ENCODE peak calls at places on chromosomes 12 and 14, in eight cellular contexts. R is AG04449, B is Caco-2, D is BJ, O is progenitor cell of endocrine pancreas, X is GM23338, Z is mucosa of descending colon, S is Peyer's patch. K is an unnamed sample.
A peak's percentile ranks its signal among the peaks of the same experiment; 100 is the strongest.

GRCh38 chr12:93960521-93960920 is 187.9 kb upstream of the PLXNC1 start:
- DNase-seq in R (no peak), B (no peak), D (no peak), O (no peak), X (no peak), Z (no peak), S (no peak), K (no peak)

GRCh38 chr12:89307665-89308253 is 44.5 kb downstream of the DUSP6 start:
- DNase-seq in R (no peak), B (no peak), D (no peak), O (no peak), X (no peak), Z (no peak), S (no peak), K (no peak)

GRCh38 chr12:64053117-64053516 is 169.0 kb downstream of the KICS2 start:
- DNase-seq in R (no peak), B (no peak), D (no peak), O (no peak), X (no peak), Z (no peak), S (no peak), K (no peak)

GRCh38 chr12:47193066-47193465 is 113.3 kb upstream of the AMIGO2 start:
- DNase-seq in R (no peak), B (no peak), D (no peak), O (no peak), X (no peak), Z (no peak), S (no peak), K (no peak)

GRCh38 chr14:89302396-89302950 is 114.6 kb downstream of the FOXN3 start:
- DNase-seq in R (no peak), B (no peak), D (no peak), O (no peak), X (no peak), Z (no peak), S (no peak), K (no peak)

GRCh38 chr12:120734210-120734609 is 8.6 kb downstream of the ACADS start:
- DNase-seq in R (no peak), B (no peak), D (no peak), O (no peak), X (no peak), Z (no peak), S (peak; percentile 27), K (no peak)

GRCh38 chr12:46110928-46111699 is 120.7 kb upstream of the SCAF11 start:
- DNase-seq in R (no peak), B (peak; percentile 15), D (no peak), O (no peak), X (no peak), Z (no peak), S (no peak), K (no peak)

GRCh38 chr14:105087308-105087962 is 22.2 kb upstream of the GPR132 start:
- DNase-seq in R (no peak), B (peak; percentile 79), D (no peak), O (no peak), X (peak; percentile 63), Z (peak; percentile 57), S (peak; percentile 58), K (peak; percentile 56)

GRCh38 chr12:1830401-1830845 is 10.1 kb downstream of the LRTM2 start:
- DNase-seq in R (no peak), B (no peak), D (no peak), O (no peak), X (no peak), Z (no peak), S (no peak), K (no peak)

GRCh38 chr12:30902001-30902400 is 24.5 kb upstream of the TSPAN11 start:
- DNase-seq in R (no peak), B (no peak), D (no peak), O (no peak), X (no peak), Z (no peak), S (no peak), K (no peak)

GRCh38 chr14:101233861-101234587 is 327.3 kb upstream of the DIO3 start:
- DNase-seq in R (no peak), B (no peak), D (no peak), O (no peak), X (no peak), Z (no peak), S (no peak), K (no peak)

GRCh38 chr14:64554551-64554950 is 4.8 kb downstream of the PPP1R36 start:
- DNase-seq in R (no peak), B (peak; percentile 32), D (no peak), O (no peak), X (no peak), Z (no peak), S (no peak), K (no peak)

GRCh38 chr14:22898302-22898894 is 15.4 kb downstream of the REM2 start:
- DNase-seq in R (peak; percentile 51), B (no peak), D (peak; percentile 39), O (no peak), X (no peak), Z (no peak), S (peak; percentile 1), K (no peak)

GRCh38 chr12:56160160-56160763 is 2.1 kb downstream of the MYL6 start:
- DNase-seq in R (no peak), B (no peak), D (no peak), O (no peak), X (peak; percentile 59), Z (peak; percentile 74), S (peak; percentile 60), K (no peak)

GRCh38 chr12:2083008-2083407 is 30.2 kb downstream of the CACNA1C start:
- DNase-seq in R (no peak), B (no peak), D (no peak), O (no peak), X (peak; percentile 25), Z (no peak), S (no peak), K (no peak)

GRCh38 chr12:12072064-12072760 is 1.5 kb downstream of the BCL2L14 start:
- DNase-seq in R (no peak), B (peak; percentile 68), D (no peak), O (peak; percentile 36), X (no peak), Z (peak; percentile 79), S (peak; percentile 78), K (no peak)

GRCh38 chr14:74302160-74302628 is 540 bp downstream of the ABCD4 start:
- DNase-seq in R (no peak), B (no peak), D (no peak), O (no peak), X (peak; percentile 64), Z (no peak), S (no peak), K (no peak)

GRCh38 chr14:24982472-24983155 is 67.3 kb downstream of the STXBP6 start:
- DNase-seq in R (no peak), B (peak; percentile 32), D (no peak), O (no peak), X (no peak), Z (no peak), S (no peak), K (no peak)

DNA sequence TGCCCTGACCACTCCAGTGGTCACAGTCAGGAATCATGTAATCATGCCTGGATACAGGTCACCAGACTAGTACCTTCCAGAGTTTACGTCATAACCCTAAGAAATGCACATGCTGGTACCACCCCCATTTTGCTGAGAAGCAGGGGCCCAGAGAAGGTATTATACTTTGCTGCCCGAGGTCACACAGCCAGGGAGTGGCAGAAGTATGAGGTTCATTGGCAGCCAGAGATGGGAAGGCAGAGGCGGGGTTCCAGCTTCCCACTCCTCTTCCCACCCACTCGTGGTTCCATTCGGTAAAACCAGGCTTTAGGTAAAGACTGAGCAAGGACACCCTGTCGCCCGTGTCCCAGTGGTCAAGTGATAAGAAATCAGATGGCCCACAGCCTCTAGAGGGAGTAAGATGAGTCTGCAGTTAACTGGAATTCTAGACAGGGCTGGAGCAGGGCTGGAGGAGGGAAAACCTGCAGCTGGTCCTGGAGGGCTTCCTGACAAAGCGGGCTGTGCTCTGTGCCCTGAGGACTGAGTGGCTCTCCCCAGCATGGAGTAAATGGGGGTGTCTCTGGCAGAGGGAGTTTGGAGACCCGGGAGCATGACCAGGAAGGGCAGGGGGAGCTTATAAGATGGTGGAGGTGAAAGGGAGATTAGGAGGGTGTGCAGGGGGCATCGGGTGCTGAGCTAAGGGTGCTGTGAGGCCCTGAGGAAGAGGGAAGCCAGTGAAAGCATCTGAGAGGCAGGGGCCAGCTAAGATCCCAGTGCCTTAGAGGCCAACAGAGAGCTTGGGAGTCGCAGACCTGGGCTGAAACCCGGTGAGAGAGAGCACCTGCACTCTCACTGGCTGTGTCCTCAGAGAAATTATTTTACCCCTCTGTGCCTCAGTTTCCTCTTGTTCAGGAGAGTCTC is 5.7 kb downstream of the FAM222A start:
- DNase-seq in R (no peak), B (peak; percentile 50), D (no peak), O (no peak), X (peak; percentile 77), Z (no peak), S (no peak), K (no peak)
- TF ChIP-seq CTCF in R (peak; percentile 28), B (peak; percentile 61), D (peak; percentile 32), O (peak; percentile 39), X (peak; percentile 52), Z (no peak), S (peak; percentile 39), K (no peak)

GRCh38 chr12:86723326-86723725 is 467.1 kb upstream of the MGAT4C start:
- DNase-seq in R (no peak), B (no peak), D (no peak), O (no peak), X (no peak), Z (no peak), S (no peak), K (no peak)
- TF ChIP-seq CTCF in R (no peak), B (no peak), D (no peak), O (no peak), X (no peak), Z (no peak), S (no peak), K (no peak)

GRCh38 chr14:58129208-58129607 is 22.8 kb downstream of the ARMH4 start:
- DNase-seq in R (no peak), B (no peak), D (no peak), O (no peak), X (peak; percentile 30), Z (no peak), S (no peak), K (no peak)
- TF ChIP-seq CTCF in R (no peak), B (peak; percentile 12), D (no peak), O (peak; percentile 21), X (peak; percentile 53), Z (no peak), S (no peak), K (no peak)

DNA sequence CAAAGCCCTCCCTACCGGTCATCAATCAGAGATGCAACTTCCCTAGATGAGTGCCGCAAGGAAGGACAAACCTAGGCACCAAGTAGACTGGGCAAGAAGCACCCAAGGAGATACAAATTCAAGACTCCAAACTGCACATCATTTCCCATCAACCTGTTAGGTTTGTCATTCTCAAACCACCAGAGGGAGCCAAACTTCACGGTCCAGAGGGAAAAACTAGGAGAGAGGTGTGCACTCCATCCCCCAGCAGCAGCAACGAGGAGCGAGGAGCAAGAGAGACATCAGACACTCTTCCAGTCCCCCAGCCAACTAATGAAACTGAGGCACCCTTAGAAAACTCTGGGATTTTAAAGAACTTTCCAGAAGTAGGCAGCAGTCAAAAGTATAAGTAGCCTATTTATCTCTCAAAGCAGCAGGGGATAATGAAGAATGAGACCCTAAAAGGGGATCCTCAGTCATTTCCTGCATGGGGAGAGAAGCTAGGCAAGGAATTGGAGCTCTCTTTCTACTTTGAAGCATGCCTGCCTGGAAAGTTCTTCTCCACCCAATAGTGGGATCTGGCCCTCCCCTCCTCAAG is 37.0 kb upstream of the NT5DC3 start:
- DNase-seq in R (no peak), B (peak; percentile 73), D (no peak), O (peak; percentile 36), X (peak; percentile 90), Z (no peak), S (no peak), K (peak; percentile 64)
- TF ChIP-seq CTCF in R (peak; percentile 78), B (peak; percentile 82), D (peak; percentile 77), O (peak; percentile 80), X (peak; percentile 78), Z (peak; percentile 59), S (peak; percentile 71), K (peak; percentile 71)

K was measured in nephron progenitor cell.